ENCODE peak calls at places on chromosomes 1 and 21, in ten cellular contexts. H is MG63; W is AG09309; N is activated CD4-positive, alpha-beta T cell treated with anti-CD3 and anti-CD28 coated beads for 1 hour; A is stimulated activated CD4-positive, alpha-beta T cell treated with anti-CD3 and anti-CD28 coated beads, Interleukin-1b, Interleukin-23, amount 100 ng/mL, for 1 hour; S is amniotic stem cell; P is activated naive CD4-positive, alpha-beta T cell treated with anti-CD3 and anti-CD28 coated beads, Interleukin-2, amount 50 U/mL, for 72 hours; E is mesenteric fat pad; R is sigmoid colon; D is small intestine. B is an unnamed sample.

GRCh38 chr1:20290624-20291597 is at the start of gene VWA5B1:
- DNase-seq in H (no peak), W (no peak), N (no peak), A (no peak), S (no peak), P (no peak), E (no peak), R (no peak), D (peak), B (no peak)

GRCh38 chr21:15754640-15755039 is 24.9 kb downstream of the USP25 start:
- DNase-seq in H (no peak), W (no peak), N (no peak), A (no peak), S (peak), P (no peak), E (no peak), R (no peak), D (peak), B (no peak)

GRCh38 chr1:78277253-78277652 is 213.5 kb upstream of the PTGFR start:
- DNase-seq in H (peak), W (no peak), N (no peak), A (no peak), S (no peak), P (no peak), E (no peak), R (no peak), D (no peak), B (no peak)

GRCh38 chr1:35894183-35894582 is 11.2 kb downstream of the AGO1 start:
- DNase-seq in H (no peak), W (no peak), N (no peak), A (no peak), S (no peak), P (no peak), E (no peak), R (no peak), D (no peak), B (no peak)

GRCh38 chr1:29638281-29638680 is 402.0 kb downstream of the PTPRU start:
- DNase-seq in H (no peak), W (no peak), N (no peak), A (no peak), S (no peak), P (no peak), E (peak), R (no peak), D (no peak), B (no peak)

GRCh38 chr1:59412705-59413326 is 115.9 kb downstream of the FGGY start:
- DNase-seq in H (no peak), W (no peak), N (no peak), A (no peak), S (no peak), P (no peak), E (no peak), R (no peak), D (no peak), B (peak)

GRCh38 chr1:181134543-181135461 is 46.3 kb downstream of the IER5 start:
- DNase-seq in H (peak), W (no peak), N (no peak), A (no peak), S (no peak), P (peak), E (no peak), R (no peak), D (peak), B (no peak)

GRCh38 chr1:198232940-198233675 is 76.3 kb downstream of the NEK7 start:
- DNase-seq in H (no peak), W (no peak), N (no peak), A (no peak), S (no peak), P (no peak), E (no peak), R (no peak), D (peak), B (no peak)

GRCh38 chr1:220999872-221000863 is 120.9 kb downstream of the HLX start:
- DNase-seq in H (no peak), W (no peak), N (no peak), A (no peak), S (no peak), P (no peak), E (no peak), R (peak), D (no peak), B (no peak)

B was measured in cerebellar cortex.